ENCODE peak calls at places on chromosomes 5 and 9, in eight cellular contexts. V is GM12865; R is central memory CD4-positive, alpha-beta T cell; U is adrenal gland; H is iPS DF 6.9; M is ELR; Q is NCI-H446; N is CD8-positive, alpha-beta memory T cell. X is an unnamed sample.

GRCh38 chr5:1732238-1732880 is 67.3 kb downstream of the MRPL36 start:
- DNase-seq in N (no peak), Q (no peak), U (no peak), V (no peak), M (no peak), R (no peak), H (no peak), X (no peak)

GRCh38 chr9:112086627-112087026 is 88.5 kb downstream of the SUSD1 start:
- DNase-seq in H (no peak), N (no peak), V (peak), Q (no peak), R (no peak), M (peak), U (no peak), X (no peak)

GRCh38 chr9:75063556-75064305 is 24.2 kb downstream of the NMRK1 start:
- DNase-seq in U (no peak), M (peak), Q (no peak), R (no peak), V (no peak), N (no peak), H (no peak), X (no peak)

GRCh38 chr9:27582794-27583193 is 9.5 kb upstream of the C9orf72 start:
- DNase-seq in U (no peak), R (no peak), M (no peak), H (no peak), Q (no peak), V (no peak), N (no peak), X (no peak)

GRCh38 chr9:70410368-70410767 is 4.1 kb downstream of the KLF9 start:
- DNase-seq in N (no peak), V (no peak), Q (no peak), R (no peak), M (peak), U (no peak), H (no peak), X (no peak)

GRCh38 chr5:178429541-178430186 is 160.5 kb downstream of the COL23A1 start:
- DNase-seq in V (no peak), H (no peak), R (no peak), M (no peak), Q (no peak), U (no peak), N (no peak), X (no peak)

GRCh38 chr9:35748239-35748857 is 680 bp downstream of the GBA2 start:
- DNase-seq in U (no peak), Q (no peak), R (peak), M (peak), H (no peak), N (no peak), V (no peak), X (no peak)

GRCh38 chr5:175816348-175816747 is 55.0 kb upstream of the CPLX2 start:
- DNase-seq in R (no peak), H (no peak), M (no peak), N (no peak), V (no peak), U (no peak), Q (no peak), X (no peak)

GRCh38 chr9:134420281-134420835 is 94.1 kb downstream of the RXRA start:
- DNase-seq in N (no peak), U (no peak), V (no peak), Q (no peak), H (no peak), M (no peak), R (no peak), X (no peak)

GRCh38 chr9:92564479-92564878 is 28.7 kb upstream of the ECM2 start:
- DNase-seq in N (no peak), H (no peak), Q (no peak), U (no peak), V (no peak), M (peak), R (no peak), X (no peak)

GRCh38 chr9:122444366-122444765 is 33.4 kb downstream of the OR1J1 start:
- DNase-seq in R (no peak), H (no peak), U (no peak), M (peak), V (no peak), N (no peak), Q (no peak), X (no peak)